ENCODE peak calls at places on chromosomes 7 and 10, in nine cellular contexts. P is heart left ventricle, H is right lobe of liver, K is testis, R is tibial nerve, X is ovary, Z is adrenal gland, A is A549, Q is uterus. U is an unnamed sample.

GRCh38 chr7:71173955-71174354 is 42.0 kb downstream of the GALNT17 start:
- DNase-seq in Z (peak; percentile 31), A (no peak), Q (peak; percentile 21), K (peak; percentile 71), P (peak; percentile 56), H (no peak), X (peak; percentile 28), R (peak; percentile 7), U (peak; percentile 12)

GRCh38 chr7:12031186-12031585 is 179.9 kb upstream of the TMEM106B start:
- DNase-seq in Z (no peak), X (no peak), Q (no peak), H (no peak), A (no peak), R (no peak), K (no peak), P (no peak), U (no peak)

GRCh38 chr10:103766751-103767509 is 88.4 kb downstream of the SH3PXD2A start:
- DNase-seq in P (no peak), A (no peak), Z (no peak), X (no peak), H (no peak), Q (no peak), R (no peak), K (no peak), U (no peak)

GRCh38 chr7:129218514-129219036 is 6.3 kb upstream of the AHCYL2 start:
- DNase-seq in K (peak; percentile 95), R (peak; percentile 95), H (peak; percentile 83), Q (peak; percentile 87), X (peak; percentile 79), A (peak; percentile 93), Z (peak; percentile 94), P (peak; percentile 83), U (peak; percentile 85)

GRCh38 chr7:114889646-114890285 is 32.1 kb upstream of the MDFIC start:
- DNase-seq in Q (no peak), H (no peak), R (no peak), A (peak; percentile 72), P (no peak), X (no peak), Z (no peak), K (no peak), U (no peak)

GRCh38 chr10:107163904-107164861 is at the start of gene SORCS1:
- DNase-seq in A (no peak), H (peak; percentile 57), X (no peak), P (peak; percentile 27), Q (no peak), R (no peak), K (peak; percentile 60), Z (no peak), U (no peak)

GRCh38 chr10:23556727-23557440 is 118.0 kb downstream of the OTUD1 start:
- DNase-seq in Q (no peak), X (no peak), P (no peak), Z (no peak), K (no peak), H (no peak), R (no peak), A (no peak), U (no peak)

GRCh38 chr10:93758911-93759410 is 1.2 kb downstream of the LGI1 start:
- DNase-seq in X (no peak), A (no peak), P (no peak), K (no peak), H (no peak), R (no peak), Z (no peak), Q (no peak), U (no peak)

GRCh38 chr7:134022512-134022911 is 104.6 kb upstream of the LRGUK start:
- DNase-seq in R (no peak), H (no peak), A (no peak), Q (no peak), K (no peak), X (no peak), P (no peak), Z (no peak), U (peak; percentile 84)

GRCh38 chr7:68613405-68613804 is 984.9 kb upstream of the AUTS2 start:
- DNase-seq in P (no peak), Q (no peak), X (no peak), R (no peak), Z (no peak), K (no peak), A (no peak), H (no peak), U (no peak)

GRCh38 chr7:98321301-98321700 is 39.8 kb downstream of the BRI3 start:
- DNase-seq in Q (no peak), A (no peak), K (no peak), H (peak; percentile 46), X (no peak), P (no peak), Z (no peak), R (no peak), U (no peak)

DNA sequence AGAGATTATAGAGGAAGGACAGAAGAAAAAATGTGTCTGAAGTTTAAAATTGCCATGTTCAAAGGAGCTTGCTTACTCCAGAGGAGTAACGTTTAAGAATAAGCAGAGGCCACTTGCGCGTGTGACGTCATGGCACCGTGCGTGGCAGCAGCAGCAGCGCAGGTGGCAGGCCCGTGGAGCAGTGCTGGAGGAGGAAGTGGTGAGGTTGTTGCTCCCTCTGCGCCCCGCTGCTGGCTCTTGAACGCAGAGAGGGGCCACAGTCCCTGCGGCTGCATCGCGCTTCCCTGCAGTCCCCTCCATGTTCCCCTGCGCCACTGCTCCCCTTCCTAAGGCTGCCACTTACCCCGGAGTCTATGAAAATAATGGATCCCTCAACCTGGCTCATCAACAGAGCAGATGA is 37.5 kb downstream of the GDI2 start:
- DNase-seq in A (no peak), R (no peak), P (peak; percentile 41), X (no peak), H (peak; percentile 33), Z (no peak), K (no peak), Q (no peak), U (no peak)
- TF ChIP-seq POLR2A in A (no peak), R (no peak), P (no peak), X (no peak), H (no peak), Z (no peak), K (no peak), Q (no peak), U (no peak)

GRCh38 chr10:126255313-126255712 is 133.0 kb downstream of the ADAM12 start:
- DNase-seq in P (no peak), X (no peak), H (no peak), A (no peak), K (no peak), R (no peak), Q (no peak), Z (no peak), U (no peak)

GRCh38 chr10:126252884-126253612 is 135.2 kb downstream of the ADAM12 start:
- DNase-seq in X (peak; percentile 64), Q (peak; percentile 83), Z (peak; percentile 41), P (peak; percentile 58), R (peak; percentile 51), K (peak; percentile 42), A (peak; percentile 19), H (no peak), U (no peak)

GRCh38 chr10:126253613-126254002 is 134.7 kb downstream of the ADAM12 start:
- DNase-seq in Q (peak; percentile 37), R (no peak), H (no peak), X (peak; percentile 36), Z (no peak), P (no peak), K (no peak), A (no peak), U (no peak)

GRCh38 chr10:126259883-126260282 is 128.4 kb downstream of the ADAM12 start:
- DNase-seq in A (no peak), R (no peak), X (no peak), K (no peak), Z (no peak), Q (no peak), P (no peak), H (no peak), U (no peak)

GRCh38 chr10:126256864-126257263 is 131.4 kb downstream of the ADAM12 start:
- DNase-seq in R (no peak), Q (no peak), H (no peak), X (no peak), A (no peak), P (no peak), K (no peak), Z (no peak), U (no peak)
- TF ChIP-seq CTCF in R (no peak), Q (no peak), H (no peak), X (no peak), A (no peak), P (no peak), K (no peak), Z (no peak), U (no peak)

DNA sequence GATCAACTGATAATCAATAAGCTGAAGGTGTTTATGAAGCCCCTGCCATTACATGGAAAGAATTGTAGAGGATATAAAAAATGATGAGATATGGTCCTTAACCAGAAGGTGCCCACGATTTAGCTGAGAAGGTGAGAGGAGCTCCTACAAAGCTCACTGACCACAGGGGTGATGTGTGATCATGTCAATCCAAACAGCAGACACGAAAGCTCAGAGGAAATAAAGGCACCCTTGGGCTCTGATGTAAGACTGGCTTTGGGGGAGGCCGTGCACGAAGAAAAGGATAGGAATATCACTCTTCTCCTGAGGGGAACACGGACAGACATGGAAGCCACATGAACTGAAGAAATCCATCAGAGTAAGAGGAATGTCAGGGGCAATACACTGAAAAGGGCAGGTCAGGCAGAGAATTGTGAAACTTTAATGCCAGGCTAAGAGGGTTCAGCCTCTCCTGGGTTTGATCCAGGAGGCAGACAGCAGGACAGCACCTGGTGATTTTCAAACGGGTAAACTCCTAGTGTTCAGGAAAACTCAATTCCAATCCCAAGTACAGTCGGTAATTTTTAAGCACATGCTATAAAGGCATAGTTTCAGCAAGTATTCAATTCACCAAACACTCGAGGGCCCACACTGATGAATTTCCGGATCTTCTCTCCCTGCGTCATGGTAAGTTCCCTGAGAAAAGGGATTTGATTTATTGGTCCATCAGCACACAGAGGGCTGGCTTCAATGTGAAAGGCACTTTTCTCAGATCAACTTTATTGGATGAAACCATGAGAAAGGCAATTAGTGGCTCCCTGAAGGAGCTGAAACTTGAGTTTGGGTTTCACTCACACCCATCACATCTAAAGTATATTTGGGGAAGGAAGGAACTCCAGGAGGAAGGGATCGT is 163.8 kb downstream of the PRPF18 start:
- DNase-seq in R (no peak), K (no peak), Q (no peak), A (no peak), X (no peak), Z (no peak), H (no peak), P (no peak), U (no peak)
- TF ChIP-seq POLR2A in R (no peak), K (no peak), Q (no peak), A (no peak), X (no peak), Z (no peak), H (no peak), P (no peak), U (no peak)

GRCh38 chr10:30154126-30154525 is 94.7 kb upstream of the JCAD start:
- DNase-seq in H (no peak), R (no peak), A (no peak), K (no peak), X (no peak), Z (peak; percentile 30), P (no peak), Q (no peak), U (no peak)

GRCh38 chr10:30154561-30154960 is 95.2 kb upstream of the JCAD start:
- DNase-seq in Z (no peak), R (no peak), P (no peak), H (no peak), A (no peak), X (no peak), Q (no peak), K (no peak), U (no peak)

GRCh38 chr10:30155401-30155800 is 96.0 kb upstream of the JCAD start:
- DNase-seq in X (no peak), Q (peak; percentile 36), A (no peak), K (no peak), Z (peak; percentile 32), R (no peak), P (peak; percentile 50), H (peak; percentile 19), U (no peak)

GRCh38 chr10:30151581-30152389 is 92.4 kb upstream of the JCAD start:
- DNase-seq in H (no peak), P (peak; percentile 58), Q (no peak), K (no peak), R (no peak), Z (peak; percentile 28), A (no peak), X (no peak), U (no peak)
- TF ChIP-seq CTCF in H (no peak), P (no peak), Q (no peak), K (no peak), R (no peak), Z (no peak), A (no peak), X (no peak), U (no peak)

U was measured in prostate gland.